ENCODE peak calls at places on chromosomes 2 and 18, in nine cellular contexts. M, B, G, S, Q, W, N, I and T are unnamed samples.

GRCh38 chr2:234290671-234291070 is 206.2 kb downstream of the ARL4C start:
- DNase-seq in G (peak; percentile 49), W (peak; percentile 82), S (no peak), M (peak; percentile 85), I (no peak), B (peak; percentile 44), N (peak; percentile 95), Q (no peak), T (no peak)

GRCh38 chr2:176330612-176331011 is 61.4 kb downstream of the MTX2 start:
- DNase-seq in Q (no peak), I (no peak), G (no peak), M (no peak), N (no peak), S (no peak), B (no peak), W (no peak), T (no peak)

GRCh38 chr18:40708726-40709125 is 1246.3 kb upstream of the PIK3C3 start:
- DNase-seq in G (no peak), M (no peak), N (no peak), I (peak; percentile 6), W (no peak), Q (no peak), S (no peak), B (no peak), T (no peak)

GRCh38 chr2:196259507-196260481 is 88.4 kb upstream of the STK17B start:
- DNase-seq in G (no peak), I (peak; percentile 84), N (no peak), S (no peak), W (no peak), B (no peak), M (peak; percentile 36), Q (no peak), T (no peak)

GRCh38 chr2:238031749-238032148 is 29.1 kb upstream of the SCLY start:
- DNase-seq in W (no peak), N (no peak), B (no peak), M (no peak), I (no peak), G (no peak), Q (no peak), S (no peak), T (no peak)

GRCh38 chr2:154952346-154953010 is 254.0 kb downstream of the KCNJ3 start:
- DNase-seq in M (no peak), W (no peak), S (no peak), Q (no peak), G (no peak), I (no peak), N (no peak), B (no peak), T (no peak)

GRCh38 chr2:188695953-188696352 is 278.2 kb upstream of the COL3A1 start:
- DNase-seq in G (no peak), Q (no peak), S (peak; percentile 61), N (no peak), M (no peak), I (peak; percentile 80), B (no peak), W (no peak), T (no peak)

GRCh38 chr2:24473613-24474012 is 17.4 kb upstream of the NCOA1 start:
- DNase-seq in W (no peak), B (no peak), N (no peak), I (no peak), Q (no peak), G (no peak), M (no peak), S (no peak), T (no peak)

GRCh38 chr18:64851796-64852195 is 702.9 kb upstream of the LINC00305 start:
- DNase-seq in I (no peak), B (no peak), Q (no peak), S (no peak), M (no peak), G (no peak), W (no peak), N (no peak), T (no peak)

GRCh38 chr18:13137939-13138821 is 80.4 kb upstream of the LDLRAD4 start:
- DNase-seq in W (peak; percentile 62), B (peak; percentile 37), N (peak; percentile 86), M (peak; percentile 77), G (peak; percentile 85), Q (peak; percentile 79), I (peak; percentile 10), S (no peak), T (peak; percentile 79)

GRCh38 chr2:209471037-209471436 is 47.2 kb downstream of the MAP2 start:
- DNase-seq in B (no peak), N (no peak), Q (no peak), S (no peak), W (no peak), G (no peak), I (peak; percentile 66), M (no peak), T (no peak)

GRCh38 chr2:233819884-233820765 is 34.2 kb downstream of the HJURP start:
- DNase-seq in W (no peak), G (no peak), S (no peak), N (no peak), M (no peak), I (no peak), Q (no peak), B (peak; percentile 5), T (peak; percentile 34)

GRCh38 chr18:23938046-23938756 is 76.4 kb upstream of the TTC39C start:
- DNase-seq in Q (no peak), G (peak; percentile 42), N (peak; percentile 15), B (no peak), M (no peak), W (peak; percentile 18), I (no peak), S (no peak), T (no peak)

GRCh38 chr2:207311316-207312005 is 145.7 kb upstream of the KLF7 start:
- DNase-seq in I (peak; percentile 99), B (peak; percentile 19), M (no peak), W (no peak), Q (peak; percentile 65), G (peak; percentile 67), N (no peak), S (peak; percentile 69), T (peak; percentile 72)

GRCh38 chr2:20178404-20179178 is 46.3 kb downstream of the SDC1 start:
- DNase-seq in W (no peak), Q (no peak), B (peak; percentile 6), S (no peak), G (no peak), I (no peak), N (no peak), M (no peak), T (peak; percentile 51)

GRCh38 chr18:62832282-62832681 is 116.9 kb downstream of the PHLPP1 start:
- DNase-seq in I (no peak), Q (no peak), B (no peak), G (peak; percentile 18), W (no peak), M (no peak), S (no peak), N (no peak), T (no peak)

GRCh38 chr18:57542801-57543427 is 43.6 kb downstream of the FECH start:
- DNase-seq in S (peak; percentile 73), Q (no peak), I (no peak), W (no peak), G (no peak), N (no peak), B (no peak), M (no peak), T (no peak)

GRCh38 chr2:47008381-47009280 is 93.0 kb upstream of the MCFD2 start:
- DNase-seq in Q (no peak), N (no peak), M (no peak), S (no peak), W (no peak), B (peak; percentile 45), I (peak; percentile 56), G (no peak), T (peak; percentile 86)

GRCh38 chr18:4369726-4370125 is 85.4 kb downstream of the DLGAP1 start:
- DNase-seq in I (no peak), G (no peak), N (no peak), Q (no peak), B (no peak), S (no peak), W (no peak), M (no peak), T (no peak)

GRCh38 chr2:9663008-9663879 is 32.4 kb upstream of the YWHAQ start:
- DNase-seq in B (no peak), I (no peak), M (no peak), G (peak; percentile 39), N (peak; percentile 24), W (no peak), Q (no peak), S (no peak), T (no peak)

GRCh38 chr18:35513181-35513932 is 15.6 kb upstream of the INO80C start:
- DNase-seq in N (no peak), S (no peak), W (no peak), G (no peak), M (no peak), B (peak; percentile 56), I (peak; percentile 84), Q (no peak), T (peak; percentile 88)

GRCh38 chr2:24083567-24084385 is 858 bp downstream of the TP53I3 start:
- DNase-seq in W (no peak), N (no peak), G (peak; percentile 88), S (peak; percentile 60), M (no peak), I (peak; percentile 83), B (no peak), Q (peak; percentile 75), T (no peak)

GRCh38 chr2:218908721-218909619 is 28.3 kb downstream of the WNT10A start:
- DNase-seq in B (peak; percentile 92), S (peak; percentile 64), W (peak; percentile 77), Q (peak; percentile 92), N (peak; percentile 87), I (peak; percentile 85), G (peak; percentile 92), M (peak; percentile 89), T (peak; percentile 95)

GRCh38 chr2:159202568-159203071 is 83.9 kb downstream of the WDSUB1 start:
- DNase-seq in S (peak; percentile 88), M (no peak), G (no peak), N (peak; percentile 41), I (peak; percentile 97), Q (no peak), B (peak; percentile 74), W (no peak), T (peak; percentile 84)

GRCh38 chr2:208064220-208064951 is 39.1 kb upstream of the PLEKHM3 start:
- DNase-seq in B (no peak), N (no peak), M (no peak), S (peak; percentile 76), I (peak; percentile 80), G (peak; percentile 38), W (no peak), Q (no peak), T (no peak)

GRCh38 chr2:37583867-37584266 is 87.6 kb downstream of the CDC42EP3 start:
- DNase-seq in S (no peak), G (no peak), W (no peak), M (no peak), N (no peak), I (peak; percentile 60), B (no peak), Q (no peak), T (no peak)

GRCh38 chr2:226002438-226002837 is 602.9 kb downstream of the NYAP2 start:
- DNase-seq in N (no peak), S (peak; percentile 52), I (peak; percentile 90), Q (peak; percentile 39), B (peak; percentile 14), W (no peak), M (no peak), G (no peak), T (peak; percentile 44)

GRCh38 chr2:235095569-235095968 is 143.8 kb downstream of the SH3BP4 start:
- DNase-seq in B (no peak), W (no peak), S (no peak), Q (no peak), I (peak; percentile 10), G (no peak), N (no peak), M (no peak), T (no peak)

GRCh38 chr2:72182547-72183460 is 35.1 kb upstream of the CYP26B1 start:
- DNase-seq in M (no peak), G (no peak), I (no peak), N (no peak), Q (no peak), W (no peak), B (peak; percentile 26), S (no peak), T (no peak)

GRCh38 chr18:12092398-12093229 is 1.0 kb upstream of the ANKRD62 start:
- DNase-seq in S (no peak), I (no peak), M (no peak), W (no peak), B (peak; percentile 83), N (no peak), G (peak; percentile 50), Q (peak; percentile 54), T (no peak)

GRCh38 chr18:76475450-76476203 is 19.4 kb downstream of the ZNF516 start:
- DNase-seq in M (no peak), B (no peak), Q (no peak), N (no peak), I (no peak), S (no peak), W (no peak), G (no peak), T (no peak)